ENCODE peak calls at places on chromosomes 12 and 14, in eight cellular contexts. J is HFFc6, O is NCI-H1048, R is mesothelial cell of epicardium, D is EH, Y is NCI-H524, X is fibroblast of the aortic adventitia, C is HS-27A. F is an unnamed sample.

GRCh38 chr14:29144598-29144997 is 378.0 kb downstream of the FOXG1 start:
- DNase-seq in J (peak; percentile 90), O (no peak), R (no peak), D (peak; percentile 98), Y (no peak), X (peak; percentile 99), C (peak; percentile 91), F (no peak)

GRCh38 chr14:64763801-64764511 is 59.7 kb downstream of the PLEKHG3 start:
- DNase-seq in J (peak; percentile 42), O (no peak), R (no peak), D (peak; percentile 73), Y (peak; percentile 93), X (peak; percentile 56), C (no peak), F (no peak)

GRCh38 chr14:76682367-76682766 is 78.9 kb upstream of the VASH1 start:
- DNase-seq in J (no peak), O (no peak), R (no peak), D (no peak), Y (no peak), X (no peak), C (no peak), F (no peak)

GRCh38 chr14:98871796-98872195 is 400.2 kb downstream of the BCL11B start:
- DNase-seq in J (no peak), O (no peak), R (no peak), D (no peak), Y (no peak), X (no peak), C (no peak), F (no peak)

GRCh38 chr12:48263617-48264016 is 60.5 kb upstream of the OR10AD1 start:
- DNase-seq in J (no peak), O (no peak), R (no peak), D (no peak), Y (no peak), X (no peak), C (no peak), F (no peak)

GRCh38 chr12:102426599-102427541 is 53.5 kb downstream of the IGF1 start:
- DNase-seq in J (no peak), O (no peak), R (no peak), D (peak; percentile 65), Y (no peak), X (peak; percentile 70), C (no peak), F (no peak)

GRCh38 chr12:106790020-106790419 is 15.5 kb downstream of the RIC8B start:
- DNase-seq in J (no peak), O (no peak), R (no peak), D (no peak), Y (peak; percentile 4), X (no peak), C (no peak), F (no peak)

GRCh38 chr14:24426912-24427536 is 2.4 kb downstream of the CBLN3 start:
- DNase-seq in J (no peak), O (no peak), R (no peak), D (no peak), Y (no peak), X (no peak), C (no peak), F (no peak)

GRCh38 chr12:112107728-112108447 is 695 bp downstream of the NAA25 start:
- DNase-seq in J (no peak), O (no peak), R (peak; percentile 42), D (peak; percentile 39), Y (peak; percentile 45), X (no peak), C (no peak), F (no peak)

GRCh38 chr14:101820283-101820798 is 58.8 kb downstream of the PPP2R5C start:
- DNase-seq in J (no peak), O (no peak), R (no peak), D (no peak), Y (no peak), X (no peak), C (no peak), F (no peak)

GRCh38 chr12:76241371-76241770 is 106.8 kb downstream of the BBS10 start:
- DNase-seq in J (no peak), O (no peak), R (no peak), D (peak; percentile 31), Y (no peak), X (no peak), C (no peak), F (no peak)

GRCh38 chr12:105977256-105978051 is 161.3 kb downstream of the NUAK1 start:
- DNase-seq in J (peak; percentile 87), O (no peak), R (no peak), D (peak; percentile 97), Y (no peak), X (peak; percentile 39), C (peak; percentile 54), F (no peak)

GRCh38 chr12:122363782-122364181 is 58.7 kb downstream of the CLIP1 start:
- DNase-seq in J (no peak), O (no peak), R (no peak), D (peak; percentile 35), Y (no peak), X (peak; percentile 38), C (no peak), F (no peak)

GRCh38 chr12:77163068-77163810 is 97.9 kb upstream of the E2F7 start:
- DNase-seq in J (no peak), O (no peak), R (no peak), D (peak; percentile 19), Y (no peak), X (no peak), C (no peak), F (no peak)

GRCh38 chr12:12804432-12804886 is 8.7 kb upstream of the DDX47 start:
- DNase-seq in J (peak; percentile 94), O (no peak), R (no peak), D (peak; percentile 93), Y (no peak), X (peak; percentile 77), C (no peak), F (no peak)

GRCh38 chr12:61018571-61018970 is 1241.6 kb upstream of the USP15 start:
- DNase-seq in J (no peak), O (no peak), R (no peak), D (no peak), Y (no peak), X (no peak), C (no peak), F (no peak)

GRCh38 chr12:108821407-108822397 is 35.7 kb downstream of the SSH1 start:
- DNase-seq in J (no peak), O (no peak), R (no peak), D (peak; percentile 65), Y (no peak), X (no peak), C (no peak), F (no peak)

GRCh38 chr12:32390572-32391219 is 8.7 kb upstream of the FGD4 start:
- DNase-seq in J (no peak), O (no peak), R (no peak), D (no peak), Y (peak; percentile 47), X (peak; percentile 14), C (no peak), F (no peak)

GRCh38 chr12:19671695-19672094 is 232.4 kb downstream of the AEBP2 start:
- DNase-seq in J (no peak), O (no peak), R (no peak), D (peak; percentile 32), Y (peak; percentile 72), X (peak; percentile 36), C (no peak), F (no peak)

GRCh38 chr12:31370645-31371620 is 45.0 kb upstream of the SINHCAF start:
- DNase-seq in J (no peak), O (no peak), R (no peak), D (peak; percentile 9), Y (no peak), X (peak; percentile 29), C (no peak), F (no peak)

GRCh38 chr12:80100566-80100965 is 1.2 kb downstream of the OTOGL start:
- DNase-seq in J (peak; percentile 8), O (no peak), R (no peak), D (peak; percentile 62), Y (no peak), X (peak; percentile 26), C (no peak), F (no peak)

GRCh38 chr12:54558759-54559158 is 9.4 kb downstream of the PDE1B start:
- DNase-seq in J (no peak), O (no peak), R (no peak), D (no peak), Y (no peak), X (no peak), C (no peak), F (no peak)

GRCh38 chr14:81594012-81594411 is 60.4 kb upstream of the SEL1L start:
- DNase-seq in J (no peak), O (no peak), R (no peak), D (no peak), Y (peak; percentile 75), X (no peak), C (no peak), F (no peak)

GRCh38 chr12:66942741-66943465 is 264.0 kb upstream of the GRIP1 start:
- DNase-seq in J (no peak), O (no peak), R (no peak), D (no peak), Y (peak; percentile 2), X (no peak), C (no peak), F (no peak)

GRCh38 chr12:27982951-27983350 is 10.4 kb upstream of the PTHLH start:
- DNase-seq in J (no peak), O (no peak), R (no peak), D (no peak), Y (no peak), X (peak; percentile 66), C (no peak), F (no peak)